ENCODE peak calls at places on chromosomes 2 and 18, in seven cellular contexts. One of them, this sample, is unnamed.

GRCh38 chr2:191230174-191230573 is 15.0 kb upstream of the MYO1B start:
- DNase-seq in mesenchymal stem cell: peak; percentile 92
- DNase-seq in mesendoderm: no peak
- DNase-seq in H9: no peak
- DNase-seq in trophoblast cell: no peak
- DNase-seq in H1: no peak
- DNase-seq in neuronal stem cell: no peak
- DNase-seq in this sample: peak; percentile 93

GRCh38 chr2:18402-19271 is 27.7 kb downstream of the FAM110C start:
- DNase-seq in H1: no peak
- DNase-seq in trophoblast cell: no peak
- DNase-seq in neuronal stem cell: no peak
- DNase-seq in H9: no peak
- DNase-seq in mesenchymal stem cell: no peak
- DNase-seq in mesendoderm: peak; percentile 40
- DNase-seq in this sample: no peak

GRCh38 chr2:186129767-186130581 is 356.1 kb upstream of the ZC3H15 start:
- DNase-seq in mesendoderm: peak; percentile 18
- DNase-seq in H1: no peak
- DNase-seq in neuronal stem cell: no peak
- DNase-seq in trophoblast cell: no peak
- DNase-seq in H9: no peak
- DNase-seq in mesenchymal stem cell: no peak
- DNase-seq in this sample: peak; percentile 40

GRCh38 chr2:178093471-178093870 is 18.8 kb upstream of the RBM45 start:
- DNase-seq in trophoblast cell: no peak
- DNase-seq in H1: no peak
- DNase-seq in mesenchymal stem cell: no peak
- DNase-seq in H9: no peak
- DNase-seq in mesendoderm: no peak
- DNase-seq in neuronal stem cell: no peak
- DNase-seq in this sample: no peak

GRCh38 chr2:199329024-199329423 is 128.7 kb downstream of the SATB2 start:
- DNase-seq in trophoblast cell: no peak
- DNase-seq in mesendoderm: no peak
- DNase-seq in mesenchymal stem cell: no peak
- DNase-seq in neuronal stem cell: no peak
- DNase-seq in H9: no peak
- DNase-seq in H1: no peak
- DNase-seq in this sample: no peak

GRCh38 chr18:69897397-69898108 is 50.1 kb downstream of the CD226 start:
- DNase-seq in H9: no peak
- DNase-seq in mesendoderm: no peak
- DNase-seq in neuronal stem cell: no peak
- DNase-seq in H1: no peak
- DNase-seq in mesenchymal stem cell: no peak
- DNase-seq in trophoblast cell: no peak
- DNase-seq in this sample: no peak

GRCh38 chr2:169709970-169710369 is 15.7 kb downstream of the PHOSPHO2 start:
- DNase-seq in mesenchymal stem cell: no peak
- DNase-seq in trophoblast cell: no peak
- DNase-seq in H1: no peak
- DNase-seq in neuronal stem cell: no peak
- DNase-seq in H9: no peak
- DNase-seq in mesendoderm: no peak
- DNase-seq in this sample: no peak

GRCh38 chr2:152336854-152337510 is 2.0 kb downstream of the FMNL2 start:
- DNase-seq in neuronal stem cell: peak; percentile 11
- DNase-seq in mesenchymal stem cell: peak; percentile 84
- DNase-seq in H1: no peak
- DNase-seq in H9: peak; percentile 40
- DNase-seq in trophoblast cell: peak; percentile 46
- DNase-seq in mesendoderm: peak; percentile 55
- DNase-seq in this sample: peak; percentile 53

GRCh38 chr2:218447072-218447471 is 28.1 kb downstream of the VIL1 start:
- DNase-seq in neuronal stem cell: no peak
- DNase-seq in mesendoderm: no peak
- DNase-seq in H1: no peak
- DNase-seq in mesenchymal stem cell: no peak
- DNase-seq in trophoblast cell: no peak
- DNase-seq in H9: no peak
- DNase-seq in this sample: no peak

GRCh38 chr18:49839012-49839411 is 25.7 kb upstream of the ACAA2 start:
- DNase-seq in mesendoderm: no peak
- DNase-seq in trophoblast cell: peak; percentile 97
- DNase-seq in mesenchymal stem cell: no peak
- DNase-seq in H9: no peak
- DNase-seq in H1: no peak
- DNase-seq in neuronal stem cell: no peak
- DNase-seq in this sample: peak; percentile 75

GRCh38 chr2:42693013-42693575 is 70.8 kb downstream of the OXER1 start:
- DNase-seq in mesendoderm: peak; percentile 38
- DNase-seq in mesenchymal stem cell: no peak
- DNase-seq in trophoblast cell: no peak
- DNase-seq in H1: no peak
- DNase-seq in neuronal stem cell: no peak
- DNase-seq in H9: no peak
- DNase-seq in this sample: no peak

GRCh38 chr2:109143214-109144187 is 14.5 kb downstream of the SH3RF3 start:
- DNase-seq in H9: no peak
- DNase-seq in mesendoderm: no peak
- DNase-seq in mesenchymal stem cell: no peak
- DNase-seq in neuronal stem cell: no peak
- DNase-seq in H1: no peak
- DNase-seq in trophoblast cell: no peak
- DNase-seq in this sample: peak; percentile 47

GRCh38 chr2:71240794-71241193 is 13.9 kb upstream of the PAIP2B start:
- DNase-seq in H9: no peak
- DNase-seq in H1: no peak
- DNase-seq in mesendoderm: no peak
- DNase-seq in neuronal stem cell: no peak
- DNase-seq in mesenchymal stem cell: no peak
- DNase-seq in trophoblast cell: no peak
- DNase-seq in this sample: no peak

GRCh38 chr2:144942516-144943256 is 422.8 kb upstream of the ZEB2 start:
- DNase-seq in neuronal stem cell: no peak
- DNase-seq in mesenchymal stem cell: peak; percentile 68
- DNase-seq in trophoblast cell: no peak
- DNase-seq in H9: no peak
- DNase-seq in mesendoderm: no peak
- DNase-seq in H1: no peak
- DNase-seq in this sample: peak; percentile 81

GRCh38 chr2:24329700-24330099 is 30.6 kb downstream of the ITSN2 start:
- DNase-seq in neuronal stem cell: no peak
- DNase-seq in mesenchymal stem cell: no peak
- DNase-seq in trophoblast cell: no peak
- DNase-seq in H1: no peak
- DNase-seq in H9: no peak
- DNase-seq in mesendoderm: no peak
- DNase-seq in this sample: no peak

GRCh38 chr18:45839415-45840395 is 14.2 kb downstream of the SIGLEC15 start:
- DNase-seq in mesenchymal stem cell: peak; percentile 71
- DNase-seq in mesendoderm: peak; percentile 80
- DNase-seq in H9: peak; percentile 72
- DNase-seq in trophoblast cell: no peak
- DNase-seq in neuronal stem cell: no peak
- DNase-seq in H1: no peak
- DNase-seq in this sample: peak; percentile 80

GRCh38 chr2:189517847-189518535 is 62.6 kb downstream of the SLC40A1 start:
- DNase-seq in H1: no peak
- DNase-seq in neuronal stem cell: no peak
- DNase-seq in mesendoderm: no peak
- DNase-seq in H9: no peak
- DNase-seq in mesenchymal stem cell: peak; percentile 68
- DNase-seq in trophoblast cell: no peak
- DNase-seq in this sample: peak; percentile 73

GRCh38 chr18:7234061-7234460 is 3.2 kb downstream of the LRRC30 start:
- DNase-seq in neuronal stem cell: no peak
- DNase-seq in mesenchymal stem cell: no peak
- DNase-seq in H9: no peak
- DNase-seq in H1: no peak
- DNase-seq in trophoblast cell: no peak
- DNase-seq in mesendoderm: no peak
- DNase-seq in this sample: no peak

GRCh38 chr2:238023608-238024007 is 37.2 kb upstream of the SCLY start:
- DNase-seq in H9: no peak
- DNase-seq in H1: no peak
- DNase-seq in neuronal stem cell: no peak
- DNase-seq in mesendoderm: no peak
- DNase-seq in trophoblast cell: no peak
- DNase-seq in mesenchymal stem cell: no peak
- DNase-seq in this sample: no peak

GRCh38 chr2:8279506-8279905 is 402.4 kb upstream of the ID2 start:
- DNase-seq in trophoblast cell: no peak
- DNase-seq in mesendoderm: no peak
- DNase-seq in mesenchymal stem cell: no peak
- DNase-seq in H9: no peak
- DNase-seq in H1: no peak
- DNase-seq in neuronal stem cell: no peak
- DNase-seq in this sample: no peak

GRCh38 chr2:38856165-38856564 is 19.6 kb downstream of the DHX57 start:
- DNase-seq in neuronal stem cell: no peak
- DNase-seq in trophoblast cell: peak; percentile 42
- DNase-seq in H9: no peak
- DNase-seq in H1: no peak
- DNase-seq in mesendoderm: no peak
- DNase-seq in mesenchymal stem cell: peak; percentile 19
- DNase-seq in this sample: peak; percentile 65

GRCh38 chr2:171568085-171568484 is 45.8 kb downstream of the CYBRD1 start:
- DNase-seq in trophoblast cell: no peak
- DNase-seq in mesendoderm: no peak
- DNase-seq in neuronal stem cell: no peak
- DNase-seq in H9: no peak
- DNase-seq in mesenchymal stem cell: no peak
- DNase-seq in H1: no peak
- DNase-seq in this sample: no peak

GRCh38 chr2:86584164-86584913 is 21.1 kb upstream of the CHMP3 start:
- DNase-seq in H1: no peak
- DNase-seq in mesendoderm: no peak
- DNase-seq in mesenchymal stem cell: peak; percentile 79
- DNase-seq in neuronal stem cell: no peak
- DNase-seq in H9: no peak
- DNase-seq in trophoblast cell: no peak
- DNase-seq in this sample: no peak

GRCh38 chr2:72915907-72916742 is 1.2 kb upstream of the EMX1 start:
- DNase-seq in H9: peak; percentile 83
- DNase-seq in mesenchymal stem cell: peak; percentile 42
- DNase-seq in H1: no peak
- DNase-seq in trophoblast cell: peak; percentile 53
- DNase-seq in mesendoderm: peak; percentile 82
- DNase-seq in neuronal stem cell: peak; percentile 87
- DNase-seq in this sample: no peak

GRCh38 chr2:230924470-230925341 is at the start of gene GPR55:
- DNase-seq in trophoblast cell: peak; percentile 13
- DNase-seq in neuronal stem cell: no peak
- DNase-seq in mesenchymal stem cell: no peak
- DNase-seq in mesendoderm: peak; percentile 65
- DNase-seq in H1: no peak
- DNase-seq in H9: peak; percentile 69
- DNase-seq in this sample: no peak

GRCh38 chr18:74266161-74266560 is 25.6 kb downstream of the CYB5A start:
- DNase-seq in mesendoderm: no peak
- DNase-seq in trophoblast cell: no peak
- DNase-seq in H9: no peak
- DNase-seq in mesenchymal stem cell: peak; percentile 60
- DNase-seq in H1: no peak
- DNase-seq in neuronal stem cell: no peak
- DNase-seq in this sample: peak; percentile 67

GRCh38 chr2:77268626-77269025 is 253.6 kb downstream of the LRRTM4 start:
- DNase-seq in trophoblast cell: no peak
- DNase-seq in mesendoderm: no peak
- DNase-seq in neuronal stem cell: no peak
- DNase-seq in H9: no peak
- DNase-seq in H1: no peak
- DNase-seq in mesenchymal stem cell: no peak
- DNase-seq in this sample: no peak

GRCh38 chr18:55414475-55414874 is 173.5 kb downstream of the TCF4 start:
- DNase-seq in trophoblast cell: no peak
- DNase-seq in H1: no peak
- DNase-seq in neuronal stem cell: no peak
- DNase-seq in mesenchymal stem cell: no peak
- DNase-seq in H9: no peak
- DNase-seq in mesendoderm: no peak
- DNase-seq in this sample: no peak
- H3K9ac ChIP-seq in trophoblast cell: no peak overlapping the region
- H3K9ac ChIP-seq in H1: no peak overlapping the region
- H3K9ac ChIP-seq in neuronal stem cell: no peak overlapping the region
- H3K9ac ChIP-seq in mesenchymal stem cell: peak overlapping the region; percentile 45
- H3K9ac ChIP-seq in H9: no peak overlapping the region
- H3K9ac ChIP-seq in mesendoderm: no peak overlapping the region
- H3K9ac ChIP-seq in this sample: no peak overlapping the region

DNA sequence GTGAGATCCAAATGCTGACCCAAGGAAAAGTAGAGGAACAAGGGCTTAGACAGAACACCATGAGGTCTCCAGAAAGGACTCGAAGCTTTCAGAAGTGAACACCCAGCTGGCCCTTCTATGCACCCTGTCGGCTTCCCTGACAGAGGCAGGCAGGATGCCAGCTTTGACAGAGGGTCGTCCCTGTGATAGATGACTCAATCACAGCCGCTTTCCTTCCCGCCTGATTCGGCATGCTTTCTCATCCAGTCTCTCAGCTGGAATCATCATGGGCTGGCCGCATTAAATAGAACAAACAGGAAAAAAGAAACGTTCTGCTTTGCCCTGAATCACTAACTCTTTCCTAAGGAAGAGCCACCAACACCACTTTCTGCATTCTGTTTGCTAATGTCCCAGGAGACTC is 140.3 kb upstream of the RAB12 start:
- DNase-seq in mesendoderm: no peak
- DNase-seq in H9: no peak
- DNase-seq in mesenchymal stem cell: no peak
- DNase-seq in neuronal stem cell: no peak
- DNase-seq in trophoblast cell: no peak
- DNase-seq in H1: no peak
- DNase-seq in this sample: peak; percentile 23
- H2BK5ac ChIP-seq in mesendoderm: no peak overlapping the region
- H2BK5ac ChIP-seq in H9: no peak overlapping the region
- H2BK5ac ChIP-seq in mesenchymal stem cell: no peak overlapping the region
- H2BK5ac ChIP-seq in neuronal stem cell: no peak overlapping the region
- H2BK5ac ChIP-seq in trophoblast cell: no peak overlapping the region
- H2BK5ac ChIP-seq in H1: no peak overlapping the region
- H2BK5ac ChIP-seq in this sample: no peak overlapping the region

GRCh38 chr18:67367540-67367939 is 149.0 kb downstream of the DSEL start:
- DNase-seq in H1: no peak
- DNase-seq in H9: no peak
- DNase-seq in mesenchymal stem cell: peak; percentile 18
- DNase-seq in trophoblast cell: peak; percentile 23
- DNase-seq in neuronal stem cell: no peak
- DNase-seq in mesendoderm: no peak
- DNase-seq in this sample: peak; percentile 38
- H3K9ac ChIP-seq in H1: no peak overlapping the region
- H3K9ac ChIP-seq in H9: no peak overlapping the region
- H3K9ac ChIP-seq in mesenchymal stem cell: no peak overlapping the region
- H3K9ac ChIP-seq in trophoblast cell: no peak overlapping the region
- H3K9ac ChIP-seq in neuronal stem cell: no peak overlapping the region
- H3K9ac ChIP-seq in mesendoderm: no peak overlapping the region
- H3K9ac ChIP-seq in this sample: no peak overlapping the region

DNA sequence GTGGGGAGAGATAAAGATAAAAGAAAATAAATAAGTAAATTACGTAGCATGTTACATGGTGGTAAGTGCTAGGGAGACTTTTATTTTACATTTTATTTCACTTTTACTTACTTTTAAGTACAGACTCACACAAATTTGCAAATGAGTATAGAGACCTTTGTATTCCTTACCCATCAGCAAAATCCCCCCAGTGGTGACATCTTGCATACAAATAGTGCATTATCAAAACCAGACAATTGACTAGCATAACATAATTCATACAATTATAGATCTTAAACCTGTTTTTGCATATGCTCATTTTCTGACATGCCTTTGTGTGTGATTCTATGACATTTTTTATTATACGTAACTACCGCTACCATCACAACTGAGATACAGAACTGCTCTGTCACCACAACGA is 1099.4 kb downstream of the DPP10 start:
- DNase-seq in mesendoderm: no peak
- DNase-seq in mesenchymal stem cell: no peak
- DNase-seq in neuronal stem cell: no peak
- DNase-seq in H1: no peak
- DNase-seq in H9: no peak
- DNase-seq in trophoblast cell: no peak
- DNase-seq in this sample: no peak
- H2BK5ac ChIP-seq in mesendoderm: no peak overlapping the region
- H2BK5ac ChIP-seq in mesenchymal stem cell: no peak overlapping the region
- H2BK5ac ChIP-seq in neuronal stem cell: no peak overlapping the region
- H2BK5ac ChIP-seq in H1: no peak overlapping the region
- H2BK5ac ChIP-seq in H9: no peak overlapping the region
- H2BK5ac ChIP-seq in trophoblast cell: no peak overlapping the region
- H2BK5ac ChIP-seq in this sample: no peak overlapping the region

This sample was measured in IMR-90.